ENCODE peak calls at places on chromosomes 2 and 18, in ten cellular contexts. B is heart right ventricle; A is dorsolateral prefrontal cortex; H is stimulated activated CD4-positive, alpha-beta T cell treated with anti-CD3 and anti-CD28 coated beads, Interleukin-4, amount 100 ng/mL, for 24 hours; F is nucleus accumbens; M is activated gamma-delta T cell treated with Interleukin-2 at 50 U/mL for 16 hours; O is iPS-NIHi11; Y is GM06990; V is AG10803; K is WTC11. L is an unnamed sample.

GRCh38 chr2:21183726-21184125 is 60.0 kb downstream of the TDRD15 start:
- DNase-seq in B (no peak), A (no peak), K (no peak), V (no peak), Y (no peak), F (no peak), H (no peak), M (no peak), O (no peak), L (no peak)

GRCh38 chr2:219737270-219737691 is 109.9 kb downstream of the SLC4A3 start:
- DNase-seq in H (no peak), K (no peak), Y (no peak), M (no peak), V (no peak), O (peak; percentile 49), A (no peak), B (peak; percentile 25), F (no peak), L (no peak)

GRCh38 chr2:240643093-240643810 is 18.0 kb downstream of the GPR35 start:
- DNase-seq in H (no peak), M (no peak), A (no peak), B (no peak), Y (no peak), F (no peak), V (no peak), O (no peak), K (no peak), L (no peak)

GRCh38 chr2:25386662-25387478 is 45.1 kb upstream of the DNMT3A start:
- DNase-seq in K (no peak), H (no peak), M (no peak), B (no peak), O (no peak), A (no peak), V (no peak), F (no peak), Y (no peak), L (no peak)

GRCh38 chr2:208320686-208321085 is 54.6 kb downstream of the PIKFYVE start:
- DNase-seq in V (peak; percentile 43), F (no peak), M (no peak), H (no peak), A (no peak), Y (no peak), O (no peak), B (peak; percentile 47), K (no peak), L (no peak)

GRCh38 chr2:105969552-105969951 is 224.5 kb downstream of the UXS1 start:
- DNase-seq in F (no peak), Y (no peak), M (no peak), H (no peak), V (no peak), O (peak; percentile 49), B (no peak), A (no peak), K (peak; percentile 72), L (no peak)

GRCh38 chr2:144403940-144404339 is 116.0 kb downstream of the ZEB2 start:
- DNase-seq in F (no peak), V (peak; percentile 43), Y (no peak), K (no peak), A (no peak), H (no peak), O (no peak), B (peak; percentile 34), M (no peak), L (no peak)

GRCh38 chr2:187078297-187078696 is 229.3 kb upstream of the ZSWIM2 start:
- DNase-seq in Y (no peak), K (no peak), O (no peak), H (no peak), B (no peak), V (peak; percentile 22), A (no peak), M (no peak), F (no peak), L (no peak)

GRCh38 chr2:99860720-99861375 is 281.5 kb downstream of the AFF3 start:
- DNase-seq in B (no peak), O (no peak), V (peak; percentile 41), Y (no peak), K (no peak), F (no peak), H (no peak), A (no peak), M (no peak), L (no peak)

GRCh38 chr2:162300271-162300670 is 18.2 kb downstream of the IFIH1 start:
- DNase-seq in V (peak; percentile 46), H (no peak), M (no peak), Y (no peak), O (no peak), F (no peak), K (no peak), B (no peak), A (no peak), L (no peak)

GRCh38 chr2:71332413-71332866 is 858 bp downstream of the ZNF638 start:
- DNase-seq in K (no peak), H (no peak), Y (no peak), F (no peak), M (no peak), O (no peak), B (no peak), V (no peak), A (no peak), L (no peak)

GRCh38 chr2:68926782-68927181 is 25.9 kb downstream of the GKN2 start:
- DNase-seq in H (no peak), V (no peak), M (no peak), K (no peak), B (no peak), O (no peak), F (no peak), A (no peak), Y (no peak), L (no peak)

GRCh38 chr2:68774569-68775271 is 40.1 kb downstream of the ARHGAP25 start:
- DNase-seq in F (peak; percentile 24), V (no peak), A (peak; percentile 38), O (no peak), K (no peak), B (peak; percentile 70), Y (peak; percentile 80), H (peak; percentile 65), M (peak; percentile 59), L (peak; percentile 69)

GRCh38 chr2:238286987-238287386 is 1.4 kb downstream of the PER2 start:
- DNase-seq in K (no peak), O (no peak), A (no peak), M (no peak), Y (no peak), H (peak; percentile 61), F (no peak), V (peak; percentile 11), B (no peak), L (no peak)

GRCh38 chr18:2572892-2573291 is 1.5 kb downstream of the NDC80 start:
- DNase-seq in Y (no peak), K (no peak), M (no peak), A (no peak), B (no peak), F (no peak), O (no peak), V (no peak), H (no peak), L (no peak)

GRCh38 chr2:156005999-156006712 is 326.4 kb downstream of the NR4A2 start:
- DNase-seq in K (peak; percentile 15), F (no peak), M (no peak), H (no peak), B (no peak), O (no peak), A (no peak), V (no peak), Y (no peak), L (no peak)

GRCh38 chr2:43825841-43826240 is 12.8 kb downstream of the ABCG5 start:
- DNase-seq in Y (no peak), F (no peak), A (no peak), V (no peak), K (no peak), H (no peak), M (no peak), B (no peak), O (no peak), L (no peak)

GRCh38 chr2:218229239-218229638 is 12.2 kb downstream of the ARPC2 start:
- DNase-seq in V (peak; percentile 85), O (no peak), K (no peak), Y (peak; percentile 75), B (no peak), A (no peak), H (peak; percentile 58), F (no peak), M (peak; percentile 38), L (no peak)

GRCh38 chr2:105396254-105397024 is 2.4 kb downstream of the FHL2 start:
- DNase-seq in K (no peak), Y (no peak), M (no peak), B (no peak), H (peak; percentile 62), O (no peak), F (no peak), V (peak; percentile 97), A (no peak), L (no peak)

GRCh38 chr18:74683573-74683972 is 85.9 kb downstream of the ZNF407 start:
- DNase-seq in M (no peak), H (no peak), O (no peak), Y (no peak), F (no peak), B (no peak), K (no peak), A (no peak), V (no peak), L (no peak)

L was measured in activated naive CD8-positive, alpha-beta T cell treated with anti-CD3 and anti-CD28 coated beads, Interleukin-2, amount 10 ng/mL, durations not matched to agents 7 days and 5 days.